ENCODE peak calls at places on chromosomes 12 and 14, in nine cellular contexts. V, S, B, U, X, I, O, L and T are unnamed samples.

GRCh38 chr12:46678441-46678840 is 147.4 kb downstream of the SLC38A4 start:
- DNase-seq in B (no peak), X (no peak), S (no peak), U (no peak), L (no peak), O (no peak), V (no peak), I (no peak), T (no peak)

GRCh38 chr14:76419399-76419798 is 43.5 kb downstream of the ESRRB start:
- DNase-seq in U (no peak), L (no peak), X (no peak), O (no peak), I (no peak), S (no peak), B (no peak), V (no peak), T (no peak)

GRCh38 chr12:754871-755562 is 2.6 kb downstream of the WNK1 start:
- DNase-seq in L (no peak), V (peak), S (no peak), X (no peak), O (peak), U (peak), B (no peak), I (no peak), T (no peak)

GRCh38 chr14:37124617-37125016 is 47.8 kb downstream of the SLC25A21 start:
- DNase-seq in L (no peak), S (no peak), B (no peak), O (no peak), I (no peak), V (no peak), U (no peak), X (no peak), T (no peak)

GRCh38 chr12:92503029-92503931 is 199.5 kb upstream of the PLEKHG7 start:
- DNase-seq in I (no peak), V (no peak), O (no peak), B (no peak), U (no peak), X (no peak), S (no peak), L (no peak), T (no peak)

GRCh38 chr12:14768823-14769405 is 34.4 kb downstream of the WBP11 start:
- DNase-seq in I (no peak), V (no peak), S (peak), X (no peak), U (no peak), L (peak), B (peak), O (no peak), T (peak)

GRCh38 chr12:45789025-45789424 is 59.5 kb downstream of the ARID2 start:
- DNase-seq in I (no peak), B (no peak), X (no peak), L (no peak), U (no peak), O (no peak), V (no peak), S (no peak), T (no peak)

GRCh38 chr12:131860472-131861260 is 32.5 kb downstream of the MMP17 start:
- DNase-seq in U (no peak), I (no peak), B (no peak), X (no peak), S (peak), V (peak), L (peak), O (no peak), T (peak)

GRCh38 chr14:28635387-28635786 is 131.2 kb upstream of the FOXG1 start:
- DNase-seq in V (peak), X (no peak), S (no peak), O (no peak), B (no peak), I (no peak), U (peak), L (no peak), T (no peak)

GRCh38 chr12:116710367-116710766 is 27.5 kb downstream of the SPRING1 start:
- DNase-seq in X (no peak), B (no peak), V (no peak), U (no peak), L (no peak), I (no peak), S (no peak), O (no peak), T (no peak)

GRCh38 chr12:132754555-132754954 is 7.1 kb downstream of the ANKLE2 start:
- DNase-seq in B (no peak), L (no peak), X (no peak), O (no peak), V (no peak), U (no peak), S (no peak), I (no peak), T (no peak)

GRCh38 chr12:1630081-1630826 is 1.2 kb downstream of the WNT5B start:
- DNase-seq in I (no peak), S (peak), O (peak), B (no peak), L (peak), U (peak), X (peak), V (no peak), T (peak)

GRCh38 chr14:89455412-89455811 is 38.4 kb upstream of the FOXN3 start:
- DNase-seq in O (no peak), B (no peak), V (no peak), X (no peak), S (peak), L (peak), U (peak), I (peak), T (peak)

GRCh38 chr14:68794130-68794855 is 1.4 kb upstream of the ZFP36L1 start:
- DNase-seq in S (peak), O (peak), B (peak), V (peak), I (no peak), X (peak), U (peak), L (peak), T (peak)